ENCODE peak calls at places on chromosomes 12 and 14, in five cellular contexts. One of them, this sample, is unnamed.

GRCh38 chr12:54750-55535 is 11.6 kb upstream of the IQSEC3 start:
- DNase-seq in left ventricle myocardium inferior: no peak
- DNase-seq in Caco-2: no peak
- DNase-seq in CD4-positive, CD25-positive, alpha-beta regulatory T cell: no peak
- DNase-seq in lower leg skin: no peak
- DNase-seq in this sample: no peak

GRCh38 chr14:59481407-59482119 is 2.6 kb downstream of the L3HYPDH start:
- DNase-seq in left ventricle myocardium inferior: no peak
- DNase-seq in Caco-2: no peak
- DNase-seq in CD4-positive, CD25-positive, alpha-beta regulatory T cell: no peak
- DNase-seq in lower leg skin: no peak
- DNase-seq in this sample: no peak

GRCh38 chr14:39568809-39569538 is 136.7 kb upstream of the FBXO33 start:
- DNase-seq in left ventricle myocardium inferior: no peak
- DNase-seq in Caco-2: no peak
- DNase-seq in CD4-positive, CD25-positive, alpha-beta regulatory T cell: no peak
- DNase-seq in lower leg skin: no peak
- DNase-seq in this sample: no peak

GRCh38 chr12:132152411-132152821 is 8.2 kb downstream of the NOC4L start:
- DNase-seq in left ventricle myocardium inferior: peak
- DNase-seq in Caco-2: no peak
- DNase-seq in CD4-positive, CD25-positive, alpha-beta regulatory T cell: no peak
- DNase-seq in lower leg skin: no peak
- DNase-seq in this sample: no peak

GRCh38 chr14:94867209-94867608 is 97.3 kb upstream of the GSC start:
- DNase-seq in left ventricle myocardium inferior: no peak
- DNase-seq in Caco-2: no peak
- DNase-seq in CD4-positive, CD25-positive, alpha-beta regulatory T cell: no peak
- DNase-seq in lower leg skin: no peak
- DNase-seq in this sample: no peak

GRCh38 chr12:48349471-48349870 is 1.2 kb downstream of the ZNF641 start:
- DNase-seq in left ventricle myocardium inferior: peak
- DNase-seq in Caco-2: no peak
- DNase-seq in CD4-positive, CD25-positive, alpha-beta regulatory T cell: no peak
- DNase-seq in lower leg skin: no peak
- DNase-seq in this sample: no peak

GRCh38 chr12:51793201-51793600 is 55.3 kb downstream of the FIGNL2 start:
- DNase-seq in left ventricle myocardium inferior: no peak
- DNase-seq in Caco-2: no peak
- DNase-seq in CD4-positive, CD25-positive, alpha-beta regulatory T cell: no peak
- DNase-seq in lower leg skin: no peak
- DNase-seq in this sample: no peak

GRCh38 chr12:91613223-91613779 is 430.7 kb upstream of the DCN start:
- DNase-seq in left ventricle myocardium inferior: no peak
- DNase-seq in Caco-2: no peak
- DNase-seq in CD4-positive, CD25-positive, alpha-beta regulatory T cell: no peak
- DNase-seq in lower leg skin: no peak
- DNase-seq in this sample: no peak

GRCh38 chr12:77500124-77500523 is 330.6 kb upstream of the NAV3 start:
- DNase-seq in left ventricle myocardium inferior: no peak
- DNase-seq in Caco-2: no peak
- DNase-seq in CD4-positive, CD25-positive, alpha-beta regulatory T cell: no peak
- DNase-seq in lower leg skin: no peak
- DNase-seq in this sample: no peak

This sample was measured in naive B cell.